ENCODE peak calls at places on chromosomes 16 and 17, in nine cellular contexts. F is neural progenitor cell, G is transverse colon, B is GM06990, T is AG04450, P is cardiac fibroblast, I is heart right ventricle, X is left ventricle myocardium inferior, Z is right atrium auricular region. M is an unnamed sample.

GRCh38 chr17:18184143-18185007 is 747 bp downstream of the ALKBH5 start:
- DNase-seq in F (peak; percentile 68), G (peak; percentile 57), B (peak; percentile 64), T (no peak), P (peak; percentile 31), I (peak; percentile 47), X (peak; percentile 45), Z (peak; percentile 75), M (peak; percentile 77)

GRCh38 chr17:50892101-50892776 is 26.1 kb upstream of the TOB1 start:
- DNase-seq in F (no peak), G (no peak), B (no peak), T (no peak), P (no peak), I (no peak), X (no peak), Z (no peak), M (no peak)

GRCh38 chr16:1000608-1001007 is 19.0 kb downstream of the SOX8 start:
- DNase-seq in F (no peak), G (no peak), B (no peak), T (no peak), P (no peak), I (no peak), X (no peak), Z (no peak), M (no peak)

GRCh38 chr16:87531418-87531817 is 38.6 kb upstream of the ZCCHC14 start:
- DNase-seq in F (no peak), G (no peak), B (no peak), T (no peak), P (no peak), I (no peak), X (no peak), Z (no peak), M (no peak)

GRCh38 chr17:72021417-72022041 is 99.3 kb upstream of the SOX9 start:
- DNase-seq in F (no peak), G (no peak), B (peak; percentile 43), T (no peak), P (no peak), I (no peak), X (no peak), Z (no peak), M (no peak)

GRCh38 chr17:79811036-79811887 is 14.4 kb upstream of the CBX8 start:
- DNase-seq in F (peak; percentile 57), G (no peak), B (peak; percentile 74), T (no peak), P (no peak), I (no peak), X (no peak), Z (no peak), M (no peak)

GRCh38 chr17:15106540-15106939 is 158.6 kb downstream of the PMP22 start:
- DNase-seq in F (no peak), G (no peak), B (no peak), T (no peak), P (no peak), I (no peak), X (no peak), Z (no peak), M (no peak)

GRCh38 chr17:82461827-82462524 is 3.4 kb downstream of the NARF start:
- DNase-seq in F (no peak), G (no peak), B (no peak), T (no peak), P (no peak), I (peak; percentile 18), X (no peak), Z (no peak), M (no peak)

GRCh38 chr16:13453938-13454553 is 465.9 kb upstream of the ERCC4 start:
- DNase-seq in F (peak; percentile 60), G (peak; percentile 9), B (no peak), T (no peak), P (no peak), I (no peak), X (no peak), Z (no peak), M (no peak)

GRCh38 chr17:50184611-50185398 is 16.6 kb downstream of the COL1A1 start:
- DNase-seq in F (peak; percentile 31), G (peak; percentile 36), B (no peak), T (no peak), P (peak; percentile 58), I (no peak), X (peak; percentile 36), Z (peak; percentile 87), M (peak; percentile 78)

DNA sequence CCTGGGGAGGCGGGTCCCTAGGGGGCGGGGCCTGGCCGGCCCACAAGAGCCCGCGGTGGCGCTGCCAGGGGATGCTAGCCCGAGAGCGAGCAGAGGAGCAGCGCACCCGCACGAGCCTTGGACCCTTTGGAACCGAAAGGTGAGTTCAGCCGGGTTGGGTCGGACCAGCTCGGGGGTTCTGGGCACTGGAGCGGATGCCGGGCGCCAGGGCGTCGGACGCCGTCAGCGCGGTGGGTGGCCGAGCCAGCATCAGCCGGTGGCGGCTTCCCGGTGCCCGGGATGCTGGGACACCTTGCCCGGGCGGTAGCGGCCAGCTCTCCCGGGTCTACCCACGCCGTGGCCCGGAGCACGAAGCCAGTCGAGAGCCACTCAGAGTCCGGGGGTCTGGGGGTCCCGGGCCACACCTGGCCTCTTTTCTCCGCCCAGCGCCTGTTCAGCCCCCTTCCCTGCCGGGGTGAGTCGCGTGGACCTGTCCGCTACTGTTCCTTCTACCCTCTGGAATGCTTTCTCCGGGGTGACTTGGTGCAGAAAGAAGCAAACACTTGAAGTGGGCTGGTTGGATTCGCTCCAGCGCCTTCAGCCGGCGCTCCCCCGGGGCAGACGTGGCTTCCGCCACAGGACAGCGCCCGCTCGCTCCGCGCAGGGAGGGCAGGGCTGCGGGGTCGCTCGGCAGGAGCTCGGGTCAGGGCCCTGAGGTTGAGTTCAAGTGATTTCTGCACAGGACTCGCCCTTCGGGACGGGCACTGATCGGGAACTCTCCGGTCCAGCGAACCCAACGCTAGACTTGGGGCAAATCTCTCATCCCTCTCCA is at the start of gene SCNN1G:
- DNase-seq in F (peak; percentile 55), G (peak; percentile 45), B (peak; percentile 33), T (no peak), P (no peak), I (peak; percentile 27), X (peak; percentile 16), Z (no peak), M (peak; percentile 74)
- H3K4me3 ChIP-seq in F (peak within 1 kb of the TSS; percentile 43), G (peak within 1 kb of the TSS; percentile 37), B (peak within 1 kb of the TSS; percentile 39), T (peak within 1 kb of the TSS; percentile 17), P (peak within 1 kb of the TSS; percentile 13), I (peak within 1 kb of the TSS; percentile 50), X (peak within 1 kb of the TSS; percentile 67), Z (no peak within 1 kb of the TSS), M (peak within 1 kb of the TSS; percentile 66)

DNA sequence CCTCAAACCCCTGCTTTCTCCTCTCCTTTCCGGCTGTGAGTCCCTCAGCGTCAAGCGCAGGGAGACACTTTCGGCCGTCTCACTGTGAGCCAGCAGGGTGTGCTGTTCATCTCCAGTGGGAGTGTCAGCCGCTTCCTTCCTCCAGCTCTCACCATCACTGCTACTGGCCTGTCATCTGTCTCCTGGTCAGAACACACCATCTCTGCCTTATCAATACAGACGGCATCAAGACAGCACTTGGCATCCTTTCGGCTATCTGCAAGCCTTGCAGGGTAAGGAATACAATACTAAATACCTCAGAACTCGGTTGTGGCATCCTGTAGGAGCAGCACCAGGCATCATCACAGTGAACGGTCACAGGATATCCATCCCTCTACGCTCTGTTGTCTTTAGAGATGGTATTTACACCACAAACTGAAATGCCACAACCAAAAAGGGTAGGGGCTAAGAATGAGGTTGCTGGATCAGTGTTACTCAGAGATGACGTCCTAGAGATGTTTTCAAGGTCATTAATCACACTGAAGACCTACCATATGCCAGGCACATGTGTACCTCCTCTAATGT is 20.7 kb upstream of the CMTM4 start:
- DNase-seq in F (peak; percentile 61), G (peak; percentile 47), B (no peak), T (peak; percentile 45), P (peak; percentile 65), I (peak; percentile 30), X (peak; percentile 27), Z (no peak), M (no peak)
- TF ChIP-seq CTCF in F (peak; percentile 59), G (peak; percentile 58), B (peak; percentile 51), T (peak; percentile 77), P (peak; percentile 85), I (peak; percentile 56), X (peak; percentile 63), Z (peak; percentile 56), M (peak; percentile 55)

GRCh38 chr17:48541036-48541573 is 3.8 kb downstream of the HOXB2 start:
- DNase-seq in F (no peak), G (no peak), B (no peak), T (no peak), P (no peak), I (no peak), X (no peak), Z (no peak), M (no peak)

GRCh38 chr17:48543854-48544355 is 1.0 kb downstream of the HOXB2 start:
- DNase-seq in F (no peak), G (no peak), B (no peak), T (no peak), P (no peak), I (peak; percentile 21), X (peak; percentile 44), Z (no peak), M (no peak)

GRCh38 chr17:48541574-48542113 is 3.3 kb downstream of the HOXB2 start:
- DNase-seq in F (peak; percentile 53), G (peak; percentile 47), B (peak; percentile 28), T (no peak), P (peak; percentile 86), I (peak; percentile 73), X (peak; percentile 71), Z (no peak), M (no peak)

GRCh38 chr17:48542956-48543853 is 1.7 kb downstream of the HOXB2 start:
- DNase-seq in F (peak; percentile 79), G (peak; percentile 57), B (peak; percentile 74), T (no peak), P (peak; percentile 63), I (peak; percentile 44), X (peak; percentile 47), Z (no peak), M (no peak)

GRCh38 chr17:48542114-48542955 is 2.6 kb downstream of the HOXB2 start:
- DNase-seq in F (peak; percentile 39), G (no peak), B (no peak), T (no peak), P (peak; percentile 60), I (peak; percentile 21), X (no peak), Z (no peak), M (no peak)
- H3K4me3 ChIP-seq in F (peak overlapping the region; percentile 32), G (peak overlapping the region; percentile 52), B (peak overlapping the region; percentile 56), T (peak overlapping the region; percentile 87), P (peak overlapping the region; percentile 64), I (peak overlapping the region; percentile 59), X (peak overlapping the region; percentile 74), Z (peak overlapping the region; percentile 48), M (peak overlapping the region; percentile 58)

GRCh38 chr16:71441348-71441781 is 489 bp downstream of the TLE7 start:
- DNase-seq in F (no peak), G (no peak), B (no peak), T (no peak), P (no peak), I (no peak), X (no peak), Z (no peak), M (no peak)

GRCh38 chr16:71439531-71439930 is 2.3 kb downstream of the TLE7 start:
- DNase-seq in F (no peak), G (no peak), B (no peak), T (no peak), P (peak; percentile 26), I (no peak), X (no peak), Z (no peak), M (no peak)

GRCh38 chr16:71443714-71444113 is 1.9 kb upstream of the TLE7 start:
- DNase-seq in F (no peak), G (no peak), B (no peak), T (no peak), P (no peak), I (no peak), X (no peak), Z (no peak), M (no peak)

GRCh38 chr16:71442041-71442440 is at the start of gene TLE7:
- DNase-seq in F (no peak), G (no peak), B (no peak), T (no peak), P (no peak), I (no peak), X (no peak), Z (no peak), M (no peak)

GRCh38 chr16:71440669-71441347 is 1.0 kb downstream of the TLE7 start:
- DNase-seq in F (peak; percentile 54), G (no peak), B (no peak), T (no peak), P (no peak), I (no peak), X (no peak), Z (no peak), M (no peak)
- TF ChIP-seq CTCF in F (peak; percentile 58), G (peak; percentile 12), B (peak; percentile 48), T (no peak), P (peak; percentile 5), I (no peak), X (no peak), Z (no peak), M (peak; percentile 7)